ENCODE peak calls at places on chromosomes 16 and 17, in four cellular contexts. O is NCI-H446; A is activated CD8-positive, alpha-beta memory T cell treated with anti-CD3 and anti-CD28 coated beads for 1 hour; M is activated CD4-positive, alpha-beta memory T cell treated with anti-CD3 and anti-CD28 coated beads for 36 hours. S is an unnamed sample.

GRCh38 chr17:40553694-40554534 is 11.4 kb downstream of the CCR7 start:
- DNase-seq in A (no peak), O (no peak), M (peak), S (no peak)

GRCh38 chr16:71610447-71610846 is 15.5 kb upstream of the MARVELD3 start:
- DNase-seq in M (no peak), O (no peak), A (no peak), S (no peak)

GRCh38 chr17:50620848-50621247 is 13.8 kb upstream of the ABCC3 start:
- DNase-seq in O (no peak), A (no peak), M (no peak), S (no peak)

GRCh38 chr16:27067138-27067537 is 411 bp downstream of the C16orf82 start:
- DNase-seq in A (no peak), M (no peak), O (no peak), S (no peak)

GRCh38 chr17:59392973-59393679 is 61.7 kb downstream of the YPEL2 start:
- DNase-seq in A (no peak), M (no peak), O (no peak), S (no peak)

GRCh38 chr17:82418001-82418986 is at the start of the genes HEXD and OGFOD3:
- DNase-seq in A (peak), O (peak), M (peak), S (peak)

GRCh38 chr17:81371910-81372760 is 23.1 kb upstream of the BAHCC1 start:
- DNase-seq in M (no peak), O (no peak), A (no peak), S (no peak)

GRCh38 chr17:67784364-67785121 is 40.8 kb upstream of the BPTF start:
- DNase-seq in M (no peak), A (no peak), O (no peak), S (no peak)

GRCh38 chr17:41176744-41177387 is 1.2 kb downstream of the KRTAP4-2 start:
- DNase-seq in O (no peak), M (no peak), A (no peak), S (no peak)

S was measured in GM19239.